ENCODE peak calls at places on chromosomes 11 and 22, in six cellular contexts. One of them, this sample, is unnamed.

GRCh38 chr11:59416613-59417012 is 9.6 kb downstream of the OR5A2 start:
- DNase-seq in NCI-H1105 treated with DMSO at 0.1 percent for 48 hours: no peak
- DNase-seq in A549: no peak
- DNase-seq in NCI-H2081: no peak
- DNase-seq in HEK293T: no peak
- DNase-seq in fibroblast of pulmonary artery: no peak
- DNase-seq in this sample: no peak

GRCh38 chr22:46761539-46762237 is 762 bp upstream of the TBC1D22A start:
- DNase-seq in fibroblast of pulmonary artery: no peak
- DNase-seq in A549: no peak
- DNase-seq in HEK293T: no peak
- DNase-seq in NCI-H2081: no peak
- DNase-seq in NCI-H1105 treated with DMSO at 0.1 percent for 48 hours: peak
- DNase-seq in this sample: no peak

GRCh38 chr22:27686534-27686933 is 115.0 kb downstream of the MN1 start:
- DNase-seq in NCI-H1105 treated with DMSO at 0.1 percent for 48 hours: no peak
- DNase-seq in NCI-H2081: no peak
- DNase-seq in fibroblast of pulmonary artery: peak
- DNase-seq in HEK293T: no peak
- DNase-seq in A549: peak
- DNase-seq in this sample: no peak

GRCh38 chr22:46830001-46830715 is 67.7 kb downstream of the TBC1D22A start:
- DNase-seq in fibroblast of pulmonary artery: peak
- DNase-seq in A549: peak
- DNase-seq in HEK293T: no peak
- DNase-seq in NCI-H2081: no peak
- DNase-seq in NCI-H1105 treated with DMSO at 0.1 percent for 48 hours: no peak
- DNase-seq in this sample: no peak

GRCh38 chr11:115275045-115275444 is 229.2 kb downstream of the CADM1 start:
- DNase-seq in NCI-H2081: no peak
- DNase-seq in fibroblast of pulmonary artery: no peak
- DNase-seq in HEK293T: no peak
- DNase-seq in A549: no peak
- DNase-seq in NCI-H1105 treated with DMSO at 0.1 percent for 48 hours: no peak
- DNase-seq in this sample: no peak

GRCh38 chr22:47419239-47419638 is 656.8 kb downstream of the TBC1D22A start:
- DNase-seq in NCI-H1105 treated with DMSO at 0.1 percent for 48 hours: peak
- DNase-seq in fibroblast of pulmonary artery: no peak
- DNase-seq in NCI-H2081: no peak
- DNase-seq in A549: no peak
- DNase-seq in HEK293T: no peak
- DNase-seq in this sample: no peak

GRCh38 chr11:19873730-19874129 is 161.1 kb downstream of the NAV2 start:
- DNase-seq in fibroblast of pulmonary artery: no peak
- DNase-seq in NCI-H2081: no peak
- DNase-seq in NCI-H1105 treated with DMSO at 0.1 percent for 48 hours: peak
- DNase-seq in HEK293T: no peak
- DNase-seq in A549: no peak
- DNase-seq in this sample: no peak

GRCh38 chr11:45803981-45804805 is 756 bp upstream of the SLC35C1 start:
- DNase-seq in A549: peak
- DNase-seq in NCI-H2081: peak
- DNase-seq in fibroblast of pulmonary artery: peak
- DNase-seq in HEK293T: peak
- DNase-seq in NCI-H1105 treated with DMSO at 0.1 percent for 48 hours: peak
- DNase-seq in this sample: peak

GRCh38 chr11:130433357-130433756 is 4.9 kb upstream of the ADAMTS8 start:
- DNase-seq in HEK293T: no peak
- DNase-seq in NCI-H2081: no peak
- DNase-seq in NCI-H1105 treated with DMSO at 0.1 percent for 48 hours: no peak
- DNase-seq in fibroblast of pulmonary artery: no peak
- DNase-seq in A549: no peak
- DNase-seq in this sample: no peak

GRCh38 chr22:22702159-22702873 is 57.9 kb downstream of the GGTLC2 start:
- DNase-seq in NCI-H2081: no peak
- DNase-seq in fibroblast of pulmonary artery: no peak
- DNase-seq in A549: no peak
- DNase-seq in NCI-H1105 treated with DMSO at 0.1 percent for 48 hours: no peak
- DNase-seq in HEK293T: no peak
- DNase-seq in this sample: peak

GRCh38 chr22:36736701-36737320 is 33.3 kb upstream of the CACNG2 start:
- DNase-seq in fibroblast of pulmonary artery: no peak
- DNase-seq in HEK293T: no peak
- DNase-seq in NCI-H2081: no peak
- DNase-seq in A549: no peak
- DNase-seq in NCI-H1105 treated with DMSO at 0.1 percent for 48 hours: no peak
- DNase-seq in this sample: no peak

GRCh38 chr11:70470127-70470526 is 71.8 kb downstream of the CTTN start:
- DNase-seq in fibroblast of pulmonary artery: no peak
- DNase-seq in NCI-H1105 treated with DMSO at 0.1 percent for 48 hours: no peak
- DNase-seq in HEK293T: no peak
- DNase-seq in A549: no peak
- DNase-seq in NCI-H2081: no peak
- DNase-seq in this sample: no peak

GRCh38 chr11:120807414-120808150 is 216.3 kb upstream of the TBCEL start:
- DNase-seq in NCI-H2081: no peak
- DNase-seq in NCI-H1105 treated with DMSO at 0.1 percent for 48 hours: no peak
- DNase-seq in A549: peak
- DNase-seq in HEK293T: no peak
- DNase-seq in fibroblast of pulmonary artery: peak
- DNase-seq in this sample: no peak

This sample was measured in endothelial cell.